ENCODE peak calls at places on chromosomes 4 and X, in eight cellular contexts. One of them, this sample, is unnamed.
A peak's percentile ranks its signal among the peaks of the same experiment; 100 is the strongest.

GRCh38 chrX:153519569-153520285 is 2.3 kb downstream of the ATP2B3 start:
- DNase-seq in fibroblast of pulmonary artery: peak; percentile 28
- DNase-seq in GM23338: no peak
- DNase-seq in left ventricle myocardium inferior: no peak
- DNase-seq in activated CD8-positive, alpha-beta T cell treated with anti-CD3 and anti-CD28 coated beads for 36 hours: no peak
- DNase-seq in Peyer's patch: no peak
- DNase-seq in GM13976: no peak
- DNase-seq in right atrium auricular region: no peak
- DNase-seq in this sample: no peak

GRCh38 chrX:115233497-115234219 is at the start of gene LRCH2:
- DNase-seq in fibroblast of pulmonary artery: peak; percentile 38
- DNase-seq in GM23338: peak; percentile 55
- DNase-seq in left ventricle myocardium inferior: peak; percentile 20
- DNase-seq in activated CD8-positive, alpha-beta T cell treated with anti-CD3 and anti-CD28 coated beads for 36 hours: no peak
- DNase-seq in Peyer's patch: no peak
- DNase-seq in GM13976: peak; percentile 15
- DNase-seq in right atrium auricular region: no peak
- DNase-seq in this sample: no peak

GRCh38 chrX:10014462-10015373 is 47.6 kb downstream of the CLDN34 start:
- DNase-seq in fibroblast of pulmonary artery: peak; percentile 92
- DNase-seq in GM23338: peak; percentile 79
- DNase-seq in left ventricle myocardium inferior: peak; percentile 91
- DNase-seq in activated CD8-positive, alpha-beta T cell treated with anti-CD3 and anti-CD28 coated beads for 36 hours: peak; percentile 68
- DNase-seq in Peyer's patch: peak; percentile 74
- DNase-seq in GM13976: peak; percentile 87
- DNase-seq in right atrium auricular region: peak; percentile 80
- DNase-seq in this sample: peak; percentile 84

GRCh38 chrX:16839852-16840460 is 30.2 kb downstream of the RBBP7 start:
- DNase-seq in fibroblast of pulmonary artery: peak; percentile 81
- DNase-seq in GM23338: no peak
- DNase-seq in left ventricle myocardium inferior: no peak
- DNase-seq in activated CD8-positive, alpha-beta T cell treated with anti-CD3 and anti-CD28 coated beads for 36 hours: no peak
- DNase-seq in Peyer's patch: no peak
- DNase-seq in GM13976: no peak
- DNase-seq in right atrium auricular region: no peak
- DNase-seq in this sample: no peak

GRCh38 chr4:169859366-169860216 is 101.8 kb upstream of the HPF1 start:
- DNase-seq in fibroblast of pulmonary artery: no peak
- DNase-seq in GM23338: no peak
- DNase-seq in left ventricle myocardium inferior: no peak
- DNase-seq in activated CD8-positive, alpha-beta T cell treated with anti-CD3 and anti-CD28 coated beads for 36 hours: no peak
- DNase-seq in Peyer's patch: no peak
- DNase-seq in GM13976: no peak
- DNase-seq in right atrium auricular region: no peak
- DNase-seq in this sample: no peak

GRCh38 chr4:25128671-25129070 is 31.6 kb downstream of the SEPSECS start:
- DNase-seq in fibroblast of pulmonary artery: no peak
- DNase-seq in GM23338: no peak
- DNase-seq in left ventricle myocardium inferior: no peak
- DNase-seq in activated CD8-positive, alpha-beta T cell treated with anti-CD3 and anti-CD28 coated beads for 36 hours: no peak
- DNase-seq in Peyer's patch: no peak
- DNase-seq in GM13976: no peak
- DNase-seq in right atrium auricular region: no peak
- DNase-seq in this sample: no peak

GRCh38 chr4:166274136-166274761 is 401.2 kb downstream of the TLL1 start:
- DNase-seq in fibroblast of pulmonary artery: no peak
- DNase-seq in GM23338: no peak
- DNase-seq in left ventricle myocardium inferior: no peak
- DNase-seq in activated CD8-positive, alpha-beta T cell treated with anti-CD3 and anti-CD28 coated beads for 36 hours: no peak
- DNase-seq in Peyer's patch: no peak
- DNase-seq in GM13976: no peak
- DNase-seq in right atrium auricular region: no peak
- DNase-seq in this sample: no peak

GRCh38 chr4:183738081-183738673 is 79.1 kb downstream of the TRAPPC11 start:
- DNase-seq in fibroblast of pulmonary artery: peak; percentile 83
- DNase-seq in GM23338: no peak
- DNase-seq in left ventricle myocardium inferior: no peak
- DNase-seq in activated CD8-positive, alpha-beta T cell treated with anti-CD3 and anti-CD28 coated beads for 36 hours: no peak
- DNase-seq in Peyer's patch: no peak
- DNase-seq in GM13976: no peak
- DNase-seq in right atrium auricular region: no peak
- DNase-seq in this sample: peak; percentile 22

GRCh38 chr4:174254613-174255012 is 28.9 kb downstream of the FBXO8 start:
- DNase-seq in fibroblast of pulmonary artery: no peak
- DNase-seq in GM23338: no peak
- DNase-seq in left ventricle myocardium inferior: no peak
- DNase-seq in activated CD8-positive, alpha-beta T cell treated with anti-CD3 and anti-CD28 coated beads for 36 hours: no peak
- DNase-seq in Peyer's patch: no peak
- DNase-seq in GM13976: no peak
- DNase-seq in right atrium auricular region: no peak
- DNase-seq in this sample: no peak

GRCh38 chr4:25884040-25884788 is 21.4 kb upstream of the SEL1L3 start:
- DNase-seq in fibroblast of pulmonary artery: peak; percentile 68
- DNase-seq in GM23338: no peak
- DNase-seq in left ventricle myocardium inferior: no peak
- DNase-seq in activated CD8-positive, alpha-beta T cell treated with anti-CD3 and anti-CD28 coated beads for 36 hours: no peak
- DNase-seq in Peyer's patch: peak; percentile 37
- DNase-seq in GM13976: no peak
- DNase-seq in right atrium auricular region: no peak
- DNase-seq in this sample: no peak

GRCh38 chr4:106312377-106312776 is 3.6 kb downstream of the TBCK start:
- DNase-seq in fibroblast of pulmonary artery: peak; percentile 7
- DNase-seq in GM23338: no peak
- DNase-seq in left ventricle myocardium inferior: no peak
- DNase-seq in activated CD8-positive, alpha-beta T cell treated with anti-CD3 and anti-CD28 coated beads for 36 hours: no peak
- DNase-seq in Peyer's patch: no peak
- DNase-seq in GM13976: no peak
- DNase-seq in right atrium auricular region: no peak
- DNase-seq in this sample: no peak

GRCh38 chrX:119145241-119145653 is 17.6 kb upstream of the KIAA1210 start:
- DNase-seq in fibroblast of pulmonary artery: peak; percentile 32
- DNase-seq in GM23338: peak; percentile 48
- DNase-seq in left ventricle myocardium inferior: no peak
- DNase-seq in activated CD8-positive, alpha-beta T cell treated with anti-CD3 and anti-CD28 coated beads for 36 hours: peak; percentile 9
- DNase-seq in Peyer's patch: no peak
- DNase-seq in GM13976: no peak
- DNase-seq in right atrium auricular region: no peak
- DNase-seq in this sample: no peak
- TF ChIP-seq CTCF in fibroblast of pulmonary artery: peak; percentile 61
- TF ChIP-seq CTCF in GM23338: peak; percentile 70
- TF ChIP-seq CTCF in left ventricle myocardium inferior: peak; percentile 54
- TF ChIP-seq CTCF in activated CD8-positive, alpha-beta T cell treated with anti-CD3 and anti-CD28 coated beads for 36 hours: no peak
- TF ChIP-seq CTCF in Peyer's patch: peak; percentile 32
- TF ChIP-seq CTCF in GM13976: peak; percentile 7
- TF ChIP-seq CTCF in right atrium auricular region: peak; percentile 56
- TF ChIP-seq CTCF in this sample: peak; percentile 50

DNA sequence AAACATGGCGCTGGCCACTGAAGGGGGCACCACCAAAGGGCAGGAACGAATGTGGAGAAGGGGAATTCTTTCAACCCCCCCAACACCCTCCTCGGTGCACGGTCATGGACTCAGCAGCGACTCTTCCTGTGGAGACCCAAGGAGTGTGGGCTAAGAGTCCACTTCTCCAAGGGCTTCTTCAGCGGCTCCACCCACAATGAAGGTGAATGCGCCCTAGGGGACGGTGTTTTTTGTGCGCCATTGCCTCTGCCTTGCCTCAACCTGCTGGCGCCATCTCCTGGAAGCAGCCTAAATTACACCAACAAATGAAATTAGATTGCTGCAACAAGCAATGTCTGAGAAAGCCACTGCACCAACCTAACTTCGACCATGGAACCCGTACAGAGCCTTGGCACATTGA is 169.2 kb upstream of the MAGEB18 start:
- DNase-seq in fibroblast of pulmonary artery: peak; percentile 49
- DNase-seq in GM23338: peak; percentile 76
- DNase-seq in left ventricle myocardium inferior: no peak
- DNase-seq in activated CD8-positive, alpha-beta T cell treated with anti-CD3 and anti-CD28 coated beads for 36 hours: peak; percentile 13
- DNase-seq in Peyer's patch: no peak
- DNase-seq in GM13976: peak; percentile 10
- DNase-seq in right atrium auricular region: no peak
- DNase-seq in this sample: no peak
- TF ChIP-seq CTCF in fibroblast of pulmonary artery: peak; percentile 53
- TF ChIP-seq CTCF in GM23338: peak; percentile 85
- TF ChIP-seq CTCF in left ventricle myocardium inferior: peak; percentile 51
- TF ChIP-seq CTCF in activated CD8-positive, alpha-beta T cell treated with anti-CD3 and anti-CD28 coated beads for 36 hours: no peak
- TF ChIP-seq CTCF in Peyer's patch: no peak
- TF ChIP-seq CTCF in GM13976: no peak
- TF ChIP-seq CTCF in right atrium auricular region: peak; percentile 42
- TF ChIP-seq CTCF in this sample: peak; percentile 26

GRCh38 chr4:111630705-111631104 is 514.5 kb upstream of the FAM241A start:
- DNase-seq in fibroblast of pulmonary artery: peak; percentile 51
- DNase-seq in GM23338: peak; percentile 56
- DNase-seq in left ventricle myocardium inferior: no peak
- DNase-seq in activated CD8-positive, alpha-beta T cell treated with anti-CD3 and anti-CD28 coated beads for 36 hours: no peak
- DNase-seq in Peyer's patch: no peak
- DNase-seq in GM13976: no peak
- DNase-seq in right atrium auricular region: no peak
- DNase-seq in this sample: no peak
- TF ChIP-seq CTCF in fibroblast of pulmonary artery: peak; percentile 45
- TF ChIP-seq CTCF in GM23338: no peak
- TF ChIP-seq CTCF in left ventricle myocardium inferior: peak; percentile 37
- TF ChIP-seq CTCF in activated CD8-positive, alpha-beta T cell treated with anti-CD3 and anti-CD28 coated beads for 36 hours: no peak
- TF ChIP-seq CTCF in Peyer's patch: peak; percentile 26
- TF ChIP-seq CTCF in GM13976: no peak
- TF ChIP-seq CTCF in right atrium auricular region: peak; percentile 42
- TF ChIP-seq CTCF in this sample: peak; percentile 2

GRCh38 chrX:12701625-12702024 is 89.6 kb upstream of the PRPS2 start:
- DNase-seq in fibroblast of pulmonary artery: peak; percentile 82
- DNase-seq in GM23338: peak; percentile 85
- DNase-seq in left ventricle myocardium inferior: peak; percentile 19
- DNase-seq in activated CD8-positive, alpha-beta T cell treated with anti-CD3 and anti-CD28 coated beads for 36 hours: peak; percentile 58
- DNase-seq in Peyer's patch: peak; percentile 36
- DNase-seq in GM13976: peak; percentile 33
- DNase-seq in right atrium auricular region: no peak
- DNase-seq in this sample: peak; percentile 6
- TF ChIP-seq CTCF in fibroblast of pulmonary artery: peak; percentile 59
- TF ChIP-seq CTCF in GM23338: peak; percentile 78
- TF ChIP-seq CTCF in left ventricle myocardium inferior: peak; percentile 57
- TF ChIP-seq CTCF in activated CD8-positive, alpha-beta T cell treated with anti-CD3 and anti-CD28 coated beads for 36 hours: peak; percentile 41
- TF ChIP-seq CTCF in Peyer's patch: peak; percentile 24
- TF ChIP-seq CTCF in GM13976: peak; percentile 44
- TF ChIP-seq CTCF in right atrium auricular region: peak; percentile 55
- TF ChIP-seq CTCF in this sample: peak; percentile 79

GRCh38 chrX:135112096-135112729 is 8.1 kb downstream of the ETDB start:
- DNase-seq in fibroblast of pulmonary artery: peak; percentile 53
- DNase-seq in GM23338: peak; percentile 57
- DNase-seq in left ventricle myocardium inferior: no peak
- DNase-seq in activated CD8-positive, alpha-beta T cell treated with anti-CD3 and anti-CD28 coated beads for 36 hours: peak; percentile 45
- DNase-seq in Peyer's patch: no peak
- DNase-seq in GM13976: no peak
- DNase-seq in right atrium auricular region: no peak
- DNase-seq in this sample: peak; percentile 21
- TF ChIP-seq CTCF in fibroblast of pulmonary artery: peak; percentile 68
- TF ChIP-seq CTCF in GM23338: peak; percentile 72
- TF ChIP-seq CTCF in left ventricle myocardium inferior: peak; percentile 64
- TF ChIP-seq CTCF in activated CD8-positive, alpha-beta T cell treated with anti-CD3 and anti-CD28 coated beads for 36 hours: peak; percentile 55
- TF ChIP-seq CTCF in Peyer's patch: peak; percentile 39
- TF ChIP-seq CTCF in GM13976: peak; percentile 69
- TF ChIP-seq CTCF in right atrium auricular region: peak; percentile 66
- TF ChIP-seq CTCF in this sample: peak; percentile 87

DNA sequence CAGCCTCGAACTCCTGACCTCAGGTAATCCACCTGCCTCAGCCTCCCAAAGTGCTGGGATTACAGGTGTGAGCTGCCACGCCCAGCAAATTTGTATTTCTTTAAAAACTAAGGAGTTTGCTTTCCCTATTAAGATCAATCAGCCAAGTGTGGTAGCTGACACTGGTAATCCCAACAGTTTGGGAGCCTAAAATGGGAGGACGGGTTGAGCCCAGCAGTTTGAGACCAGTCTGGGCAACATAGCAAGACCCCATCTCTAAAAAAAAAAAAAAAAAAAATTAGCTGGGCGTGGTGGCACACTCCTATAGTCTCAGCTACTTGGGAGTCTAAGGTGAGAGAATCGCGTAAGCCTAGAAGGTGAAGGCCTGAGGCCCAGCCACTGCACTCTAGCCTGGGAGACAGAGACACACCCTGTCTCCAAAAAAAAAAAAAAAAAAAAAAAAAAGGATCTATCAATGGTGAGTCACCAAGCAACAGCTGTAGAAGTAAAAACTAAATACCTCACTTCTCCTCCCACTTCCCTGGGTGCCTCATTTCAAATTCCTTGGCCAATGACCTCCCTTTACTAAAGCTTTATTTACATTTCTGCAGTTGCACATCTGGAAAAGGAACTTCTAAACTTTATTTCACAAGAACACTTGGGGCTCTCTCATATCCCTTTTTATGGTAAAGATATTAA is 54.5 kb downstream of the LDB2 start:
- DNase-seq in fibroblast of pulmonary artery: peak; percentile 83
- DNase-seq in GM23338: no peak
- DNase-seq in left ventricle myocardium inferior: no peak
- DNase-seq in activated CD8-positive, alpha-beta T cell treated with anti-CD3 and anti-CD28 coated beads for 36 hours: no peak
- DNase-seq in Peyer's patch: no peak
- DNase-seq in GM13976: no peak
- DNase-seq in right atrium auricular region: no peak
- DNase-seq in this sample: no peak
- TF ChIP-seq CTCF in fibroblast of pulmonary artery: no peak
- TF ChIP-seq CTCF in GM23338: no peak
- TF ChIP-seq CTCF in left ventricle myocardium inferior: no peak
- TF ChIP-seq CTCF in activated CD8-positive, alpha-beta T cell treated with anti-CD3 and anti-CD28 coated beads for 36 hours: no peak
- TF ChIP-seq CTCF in Peyer's patch: no peak
- TF ChIP-seq CTCF in GM13976: no peak
- TF ChIP-seq CTCF in right atrium auricular region: no peak
- TF ChIP-seq CTCF in this sample: no peak

This sample was measured in GM06990.